ENCODE peak calls at places on chromosomes 1 and 21, in nine cellular contexts. V is hippocampal formation, T is left ventricle myocardium superior, C is activated T-cell treated with anti-CD3 and anti-CD28 coated beads for 48 hours, Y is HT1080, O is neural crest cell, X is SK-N-SH, M is Right ventricle myocardium inferior, R is ELR. F is an unnamed sample.

GRCh38 chr21:24045775-24046215 is 1561.5 kb downstream of the MRPL39 start:
- DNase-seq in V (peak; percentile 95), T (peak; percentile 78), C (no peak), Y (peak; percentile 91), O (peak; percentile 1), X (peak; percentile 30), M (peak; percentile 80), R (peak; percentile 78), F (peak; percentile 99)

GRCh38 chr1:192974701-192975100 is 84.5 kb downstream of the UCHL5 start:
- DNase-seq in V (no peak), T (no peak), C (no peak), Y (no peak), O (no peak), X (no peak), M (no peak), R (peak; percentile 37), F (no peak)

GRCh38 chr1:182806015-182806678 is 16.6 kb downstream of the NPL start:
- DNase-seq in V (no peak), T (no peak), C (no peak), Y (no peak), O (no peak), X (peak; percentile 16), M (no peak), R (no peak), F (no peak)

GRCh38 chr1:60903591-60903990 is 178.8 kb upstream of the NFIA start:
- DNase-seq in V (peak; percentile 53), T (peak; percentile 81), C (no peak), Y (no peak), O (no peak), X (peak; percentile 46), M (peak; percentile 86), R (no peak), F (peak; percentile 12)

GRCh38 chr1:208825305-208825704 is 581.1 kb upstream of the PLXNA2 start:
- DNase-seq in V (no peak), T (no peak), C (no peak), Y (no peak), O (no peak), X (no peak), M (no peak), R (no peak), F (no peak)

GRCh38 chr1:43947890-43948437 is 1.2 kb downstream of the IPO13 start:
- DNase-seq in V (no peak), T (no peak), C (no peak), Y (no peak), O (no peak), X (peak; percentile 54), M (no peak), R (no peak), F (no peak)

GRCh38 chr1:26358411-26359384 is 4.8 kb upstream of the CRYBG2 start:
- DNase-seq in V (no peak), T (no peak), C (peak; percentile 61), Y (peak; percentile 53), O (no peak), X (no peak), M (no peak), R (peak; percentile 40), F (no peak)

GRCh38 chr1:42981871-42982270 is 23.2 kb upstream of the SLC2A1 start:
- DNase-seq in V (no peak), T (no peak), C (no peak), Y (no peak), O (no peak), X (no peak), M (no peak), R (no peak), F (no peak)

GRCh38 chr1:239184581-239185244 is 201.7 kb upstream of the CHRM3 start:
- DNase-seq in V (no peak), T (no peak), C (no peak), Y (no peak), O (no peak), X (no peak), M (no peak), R (no peak), F (no peak)

GRCh38 chr1:227428803-227429202 is 110.5 kb upstream of the CDC42BPA start:
- DNase-seq in V (no peak), T (no peak), C (no peak), Y (peak; percentile 69), O (no peak), X (no peak), M (no peak), R (peak; percentile 77), F (no peak)

GRCh38 chr1:10640079-10640578 is 156.3 kb downstream of the CASZ1 start:
- DNase-seq in V (no peak), T (peak; percentile 74), C (no peak), Y (no peak), O (no peak), X (peak; percentile 94), M (no peak), R (no peak), F (peak; percentile 21)

GRCh38 chr1:43305461-43305860 is 4.7 kb downstream of the TIE1 start:
- DNase-seq in V (no peak), T (no peak), C (no peak), Y (no peak), O (no peak), X (no peak), M (no peak), R (no peak), F (no peak)

GRCh38 chr1:9413143-9413876 is 120.6 kb downstream of the SPSB1 start:
- DNase-seq in V (no peak), T (peak; percentile 75), C (peak; percentile 69), Y (peak; percentile 47), O (no peak), X (peak; percentile 46), M (no peak), R (peak; percentile 81), F (no peak)

GRCh38 chr1:153801786-153802697 is 26.8 kb downstream of the SLC27A3 start:
- DNase-seq in V (no peak), T (no peak), C (no peak), Y (no peak), O (no peak), X (no peak), M (no peak), R (no peak), F (no peak)

GRCh38 chr1:72777918-72778317 is 495.6 kb upstream of the NEGR1 start:
- DNase-seq in V (no peak), T (no peak), C (no peak), Y (no peak), O (no peak), X (no peak), M (no peak), R (no peak), F (no peak)

GRCh38 chr1:162055062-162055461 is 14.4 kb upstream of the NOS1AP start:
- DNase-seq in V (no peak), T (no peak), C (no peak), Y (peak; percentile 96), O (no peak), X (no peak), M (no peak), R (peak; percentile 97), F (no peak)

GRCh38 chr1:50333595-50333974 is 89.7 kb downstream of the DMRTA2 start:
- DNase-seq in V (no peak), T (peak; percentile 78), C (peak; percentile 67), Y (peak; percentile 17), O (peak; percentile 59), X (peak; percentile 40), M (no peak), R (peak; percentile 24), F (peak; percentile 24)

GRCh38 chr1:41240806-41241747 is 1.0 kb downstream of the SCMH1 start:
- DNase-seq in V (no peak), T (peak; percentile 78), C (peak; percentile 54), Y (peak; percentile 62), O (no peak), X (peak; percentile 81), M (peak; percentile 77), R (peak; percentile 74), F (no peak)

GRCh38 chr1:116971965-116972675 is 29.4 kb upstream of the CD101 start:
- DNase-seq in V (no peak), T (peak; percentile 44), C (no peak), Y (no peak), O (no peak), X (peak; percentile 41), M (no peak), R (no peak), F (no peak)

GRCh38 chr21:15031790-15032357 is 32.9 kb downstream of the NRIP1 start:
- DNase-seq in V (no peak), T (no peak), C (no peak), Y (peak; percentile 49), O (no peak), X (no peak), M (no peak), R (peak; percentile 73), F (no peak)